ENCODE peak calls at places on chromosomes 11 and 22, in ten cellular contexts. Y, E, M, F, Q, A, H, Z, P and B are unnamed samples.

GRCh38 chr22:46280999-46281623 is 13.3 kb downstream of the TTC38 start:
- DNase-seq in Z (peak; percentile 62), P (no peak), H (no peak), A (no peak), M (no peak), Q (no peak), E (peak; percentile 51), Y (peak; percentile 33), F (peak; percentile 31), B (no peak)

GRCh38 chr11:121312483-121312882 is 19.9 kb downstream of the SC5D start:
- DNase-seq in A (no peak), Q (no peak), M (no peak), F (no peak), P (no peak), H (no peak), E (no peak), Z (no peak), Y (no peak), B (no peak)

GRCh38 chr22:47067331-47067890 is 305.0 kb downstream of the TBC1D22A start:
- DNase-seq in F (no peak), P (no peak), Y (no peak), A (no peak), H (no peak), E (no peak), M (no peak), Z (no peak), Q (peak; percentile 29), B (no peak)

GRCh38 chr11:70205049-70205725 is 2.1 kb downstream of the FADD start:
- DNase-seq in A (no peak), Y (no peak), M (no peak), Q (no peak), P (no peak), E (no peak), F (no peak), H (no peak), Z (no peak), B (no peak)

GRCh38 chr11:44381261-44381660 is 71.3 kb upstream of the ALX4 start:
- DNase-seq in Q (no peak), F (no peak), A (no peak), M (no peak), E (no peak), Y (no peak), Z (no peak), P (no peak), H (no peak), B (no peak)

GRCh38 chr22:25492162-25492561 is 72.3 kb upstream of the GRK3 start:
- DNase-seq in Q (no peak), P (no peak), E (no peak), Z (no peak), H (no peak), M (no peak), Y (no peak), F (no peak), A (no peak), B (no peak)

GRCh38 chr22:49760280-49760629 is 67.4 kb downstream of the BRD1 start:
- DNase-seq in M (no peak), F (peak; percentile 64), Z (no peak), Q (no peak), P (no peak), E (no peak), Y (no peak), A (no peak), H (no peak), B (no peak)

GRCh38 chr22:48152154-48152775 is 1389.8 kb downstream of the TBC1D22A start:
- DNase-seq in Q (no peak), P (no peak), M (no peak), F (peak; percentile 3), H (no peak), Z (no peak), Y (no peak), E (no peak), A (no peak), B (no peak)

GRCh38 chr11:62921573-62922188 is 518 bp upstream of the CHRM1 start:
- DNase-seq in E (no peak), Y (no peak), M (peak; percentile 61), P (peak; percentile 67), Z (no peak), F (no peak), A (no peak), Q (no peak), H (no peak), B (no peak)

GRCh38 chr11:62922189-62922589 is 1.0 kb upstream of the CHRM1 start:
- DNase-seq in E (no peak), Q (no peak), M (no peak), H (no peak), Y (no peak), F (no peak), Z (no peak), P (no peak), A (no peak), B (no peak)

GRCh38 chr11:62923634-62924411 is 2.7 kb upstream of the CHRM1 start:
- DNase-seq in Z (no peak), A (peak; percentile 71), E (no peak), M (peak; percentile 69), Y (peak; percentile 27), Q (no peak), H (no peak), F (peak; percentile 71), P (no peak), B (no peak)

GRCh38 chr11:62921201-62921572 is at the start of gene CHRM1:
- DNase-seq in A (no peak), M (peak; percentile 70), P (peak; percentile 30), F (no peak), Z (no peak), Q (no peak), Y (no peak), H (no peak), E (peak; percentile 38), B (no peak)

GRCh38 chr11:62922653-62923371 is 1.6 kb upstream of the CHRM1 start:
- DNase-seq in M (no peak), Y (peak; percentile 15), F (peak; percentile 41), Z (peak; percentile 49), A (peak; percentile 87), E (peak; percentile 44), P (no peak), H (no peak), Q (no peak), B (no peak)
- TF ChIP-seq CTCF in M (no peak), Y (peak; percentile 65), F (peak; percentile 53), Z (peak; percentile 53), A (peak; percentile 62), E (no peak), P (no peak), H (peak; percentile 46), Q (no peak), B (peak; percentile 19)

GRCh38 chr11:109085708-109086373 is 336.1 kb upstream of the C11orf87 start:
- DNase-seq in A (no peak), Y (no peak), P (no peak), M (no peak), Q (no peak), E (peak; percentile 50), F (no peak), H (no peak), Z (no peak), B (no peak)

GRCh38 chr11:109089144-109089543 is 332.8 kb upstream of the C11orf87 start:
- DNase-seq in Z (no peak), M (no peak), Q (no peak), Y (no peak), F (no peak), P (no peak), H (no peak), E (no peak), A (no peak), B (no peak)

GRCh38 chr11:109088061-109088460 is 333.9 kb upstream of the C11orf87 start:
- DNase-seq in M (no peak), H (no peak), Y (no peak), P (no peak), A (no peak), E (no peak), Q (no peak), Z (peak; percentile 43), F (no peak), B (no peak)

DNA sequence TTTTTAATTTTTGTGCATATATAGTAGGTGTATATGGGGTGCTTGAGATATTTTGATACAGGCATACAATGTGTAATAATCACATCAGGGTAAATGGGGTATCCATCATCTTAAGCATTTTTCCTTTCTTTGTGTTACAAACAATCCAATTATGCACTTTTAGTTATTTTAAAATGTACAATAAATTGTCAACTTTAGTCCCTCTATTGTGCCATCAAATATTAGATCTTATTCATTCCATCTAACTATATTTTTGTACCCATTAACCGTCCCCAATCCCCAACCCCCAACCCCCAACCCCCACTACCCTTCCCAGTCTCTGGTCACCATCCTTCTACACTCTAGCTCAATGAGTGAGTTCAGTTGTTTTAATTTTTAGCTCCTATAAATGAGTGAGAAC is 335.1 kb upstream of the C11orf87 start:
- DNase-seq in H (no peak), P (no peak), Y (no peak), M (no peak), Z (no peak), E (no peak), F (no peak), Q (no peak), A (no peak), B (no peak)
- TF ChIP-seq CTCF in H (no peak), P (no peak), Y (no peak), M (no peak), Z (no peak), E (no peak), F (no peak), Q (no peak), A (no peak), B (no peak)

GRCh38 chr11:119706887-119707286 is 22.1 kb downstream of the NECTIN1 start:
- DNase-seq in Z (no peak), Q (no peak), A (no peak), M (no peak), P (no peak), Y (no peak), H (no peak), F (no peak), E (no peak), B (no peak)
- TF ChIP-seq CTCF in Z (peak; percentile 24), Q (no peak), A (peak; percentile 42), M (no peak), P (no peak), Y (no peak), H (no peak), F (no peak), E (no peak), B (no peak)

GRCh38 chr11:2928605-2929510 is at the start of gene PHLDA2:
- DNase-seq in E (peak; percentile 61), Y (no peak), F (peak; percentile 54), A (peak; percentile 75), H (peak; percentile 59), Z (peak; percentile 54), P (peak; percentile 77), M (no peak), Q (peak; percentile 89), B (no peak)

GRCh38 chr11:2931416-2931746 is 2.2 kb upstream of the PHLDA2 start:
- DNase-seq in Q (no peak), A (no peak), Y (no peak), F (no peak), E (no peak), H (no peak), Z (no peak), P (no peak), M (no peak), B (no peak)

GRCh38 chr11:2929511-2929879 is 275 bp upstream of the PHLDA2 start:
- DNase-seq in F (peak; percentile 32), P (peak; percentile 73), Z (peak; percentile 50), H (peak; percentile 68), M (peak; percentile 68), A (no peak), E (peak; percentile 65), Q (peak; percentile 93), Y (no peak), B (no peak)

GRCh38 chr11:2930705-2931415 is 1.6 kb upstream of the PHLDA2 start:
- DNase-seq in A (peak; percentile 97), Z (peak; percentile 60), F (peak; percentile 76), Y (peak; percentile 73), P (peak; percentile 93), H (peak; percentile 68), Q (peak; percentile 94), E (peak; percentile 70), M (peak; percentile 86), B (peak; percentile 70)

GRCh38 chr11:2929880-2930704 is 872 bp upstream of the PHLDA2 start:
- DNase-seq in Q (peak; percentile 87), Z (peak; percentile 72), H (peak; percentile 59), P (peak; percentile 61), E (peak; percentile 65), M (peak; percentile 69), Y (no peak), F (peak; percentile 76), A (peak; percentile 73), B (no peak)
- TF ChIP-seq CTCF in Q (peak; percentile 34), Z (peak; percentile 59), H (no peak), P (no peak), E (peak; percentile 17), M (no peak), Y (no peak), F (peak; percentile 58), A (peak; percentile 20), B (peak; percentile 35)